ENCODE peak calls at places on chromosomes 13 and 19, in ten cellular contexts. One of them, this sample, is unnamed. For H3K4me1, the result is how much of the 10 kb centered on the place peaks cover.

GRCh38 chr19:52270266-52270885 is 989 bp downstream of the ZNF766 start:
- DNase-seq in Panc1: no peak
- DNase-seq in SK-N-SH: peak
- DNase-seq in sigmoid colon: no peak
- DNase-seq in endothelial cell of umbilical vein: no peak
- DNase-seq in GM12878: no peak
- DNase-seq in breast epithelium: no peak
- DNase-seq in H1: no peak
- DNase-seq in K562: peak
- DNase-seq in transverse colon: peak
- DNase-seq in this sample: no peak

GRCh38 chr13:101417043-101417406 is 717 bp upstream of the NALCN start:
- DNase-seq in K562: no peak
- DNase-seq in H1: no peak
- DNase-seq in breast epithelium: no peak
- DNase-seq in sigmoid colon: no peak
- DNase-seq in GM12878: no peak
- DNase-seq in Panc1: no peak
- DNase-seq in transverse colon: no peak
- DNase-seq in SK-N-SH: peak
- DNase-seq in endothelial cell of umbilical vein: no peak
- DNase-seq in this sample: no peak

GRCh38 chr13:72530471-72530870 is 197.0 kb downstream of the MZT1 start:
- DNase-seq in endothelial cell of umbilical vein: no peak
- DNase-seq in sigmoid colon: no peak
- DNase-seq in H1: no peak
- DNase-seq in breast epithelium: no peak
- DNase-seq in SK-N-SH: no peak
- DNase-seq in GM12878: no peak
- DNase-seq in Panc1: no peak
- DNase-seq in K562: no peak
- DNase-seq in transverse colon: no peak
- DNase-seq in this sample: no peak

GRCh38 chr19:27971869-27972268 is 1241.1 kb downstream of the UQCRFS1 start:
- DNase-seq in GM12878: no peak
- DNase-seq in sigmoid colon: no peak
- DNase-seq in SK-N-SH: no peak
- DNase-seq in Panc1: no peak
- DNase-seq in K562: no peak
- DNase-seq in H1: no peak
- DNase-seq in endothelial cell of umbilical vein: no peak
- DNase-seq in breast epithelium: no peak
- DNase-seq in transverse colon: no peak
- DNase-seq in this sample: no peak

GRCh38 chr13:50682966-50683365 is 160.5 kb downstream of the DLEU7 start:
- DNase-seq in GM12878: no peak
- DNase-seq in SK-N-SH: no peak
- DNase-seq in transverse colon: no peak
- DNase-seq in Panc1: no peak
- DNase-seq in H1: no peak
- DNase-seq in endothelial cell of umbilical vein: no peak
- DNase-seq in K562: no peak
- DNase-seq in sigmoid colon: no peak
- DNase-seq in breast epithelium: no peak
- DNase-seq in this sample: no peak

GRCh38 chr19:48798937-48799336 is 11.9 kb downstream of the BCAT2 start:
- DNase-seq in SK-N-SH: peak
- DNase-seq in GM12878: peak
- DNase-seq in Panc1: no peak
- DNase-seq in sigmoid colon: no peak
- DNase-seq in K562: no peak
- DNase-seq in transverse colon: no peak
- DNase-seq in endothelial cell of umbilical vein: peak
- DNase-seq in breast epithelium: no peak
- DNase-seq in H1: peak
- DNase-seq in this sample: no peak

GRCh38 chr19:13103961-13104847 is 1.5 kb upstream of the LYL1 start:
- DNase-seq in endothelial cell of umbilical vein: peak
- DNase-seq in breast epithelium: no peak
- DNase-seq in H1: no peak
- DNase-seq in sigmoid colon: peak
- DNase-seq in SK-N-SH: peak
- DNase-seq in K562: peak
- DNase-seq in GM12878: no peak
- DNase-seq in Panc1: no peak
- DNase-seq in transverse colon: peak
- DNase-seq in this sample: peak

GRCh38 chr13:43240278-43240677 is 216.9 kb downstream of the DNAJC15 start:
- DNase-seq in K562: no peak
- DNase-seq in GM12878: peak
- DNase-seq in breast epithelium: no peak
- DNase-seq in endothelial cell of umbilical vein: no peak
- DNase-seq in Panc1: no peak
- DNase-seq in SK-N-SH: no peak
- DNase-seq in sigmoid colon: no peak
- DNase-seq in H1: no peak
- DNase-seq in transverse colon: no peak
- DNase-seq in this sample: no peak

GRCh38 chr13:31350560-31350959 is 150.8 kb downstream of the B3GLCT start:
- DNase-seq in endothelial cell of umbilical vein: no peak
- DNase-seq in SK-N-SH: no peak
- DNase-seq in transverse colon: no peak
- DNase-seq in Panc1: no peak
- DNase-seq in GM12878: no peak
- DNase-seq in H1: no peak
- DNase-seq in breast epithelium: no peak
- DNase-seq in sigmoid colon: no peak
- DNase-seq in K562: no peak
- DNase-seq in this sample: no peak

GRCh38 chr13:31352467-31352866 is 152.7 kb downstream of the B3GLCT start:
- DNase-seq in sigmoid colon: no peak
- DNase-seq in breast epithelium: no peak
- DNase-seq in endothelial cell of umbilical vein: no peak
- DNase-seq in H1: no peak
- DNase-seq in Panc1: no peak
- DNase-seq in GM12878: no peak
- DNase-seq in transverse colon: no peak
- DNase-seq in K562: no peak
- DNase-seq in SK-N-SH: no peak
- DNase-seq in this sample: no peak

GRCh38 chr13:31349156-31349555 is 149.4 kb downstream of the B3GLCT start:
- DNase-seq in H1: no peak
- DNase-seq in GM12878: no peak
- DNase-seq in Panc1: no peak
- DNase-seq in sigmoid colon: no peak
- DNase-seq in breast epithelium: no peak
- DNase-seq in transverse colon: no peak
- DNase-seq in endothelial cell of umbilical vein: no peak
- DNase-seq in K562: no peak
- DNase-seq in SK-N-SH: no peak
- DNase-seq in this sample: no peak

GRCh38 chr13:31355001-31355400 is 155.2 kb downstream of the B3GLCT start:
- DNase-seq in GM12878: no peak
- DNase-seq in endothelial cell of umbilical vein: no peak
- DNase-seq in K562: no peak
- DNase-seq in transverse colon: no peak
- DNase-seq in H1: no peak
- DNase-seq in SK-N-SH: no peak
- DNase-seq in Panc1: no peak
- DNase-seq in breast epithelium: no peak
- DNase-seq in sigmoid colon: no peak
- DNase-seq in this sample: no peak

DNA sequence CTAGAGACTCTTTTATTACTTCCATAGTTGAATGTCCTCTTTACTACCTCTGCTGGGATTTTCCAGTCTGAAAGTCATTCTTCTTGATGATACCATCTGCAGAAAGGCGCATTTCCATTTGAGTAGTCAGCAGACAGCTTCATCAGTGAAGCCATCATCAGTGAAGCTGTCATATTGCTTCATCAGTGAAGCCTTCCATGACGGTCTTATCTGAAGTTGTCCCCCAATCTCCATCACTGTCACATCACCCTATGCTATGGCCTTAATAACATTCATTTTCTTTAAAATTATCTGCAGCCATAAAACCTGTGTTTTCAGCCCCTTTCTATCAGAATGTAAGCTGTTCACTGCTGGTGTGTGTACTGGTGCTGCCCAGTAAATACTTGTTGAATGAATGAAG is 151.6 kb downstream of the B3GLCT start:
- DNase-seq in Panc1: no peak
- DNase-seq in endothelial cell of umbilical vein: no peak
- DNase-seq in sigmoid colon: no peak
- DNase-seq in SK-N-SH: no peak
- DNase-seq in H1: no peak
- DNase-seq in transverse colon: no peak
- DNase-seq in GM12878: no peak
- DNase-seq in breast epithelium: no peak
- DNase-seq in K562: no peak
- DNase-seq in this sample: no peak
- TF ChIP-seq POLR2AphosphoS5 in Panc1: no peak
- TF ChIP-seq POLR2AphosphoS5 in endothelial cell of umbilical vein: no peak
- TF ChIP-seq POLR2AphosphoS5 in sigmoid colon: no peak
- TF ChIP-seq POLR2AphosphoS5 in SK-N-SH: no peak
- TF ChIP-seq POLR2AphosphoS5 in H1: no peak
- TF ChIP-seq POLR2AphosphoS5 in transverse colon: no peak
- TF ChIP-seq POLR2AphosphoS5 in GM12878: no peak
- TF ChIP-seq POLR2AphosphoS5 in breast epithelium: no peak
- TF ChIP-seq POLR2AphosphoS5 in K562: no peak
- TF ChIP-seq POLR2AphosphoS5 in this sample: no peak

DNA sequence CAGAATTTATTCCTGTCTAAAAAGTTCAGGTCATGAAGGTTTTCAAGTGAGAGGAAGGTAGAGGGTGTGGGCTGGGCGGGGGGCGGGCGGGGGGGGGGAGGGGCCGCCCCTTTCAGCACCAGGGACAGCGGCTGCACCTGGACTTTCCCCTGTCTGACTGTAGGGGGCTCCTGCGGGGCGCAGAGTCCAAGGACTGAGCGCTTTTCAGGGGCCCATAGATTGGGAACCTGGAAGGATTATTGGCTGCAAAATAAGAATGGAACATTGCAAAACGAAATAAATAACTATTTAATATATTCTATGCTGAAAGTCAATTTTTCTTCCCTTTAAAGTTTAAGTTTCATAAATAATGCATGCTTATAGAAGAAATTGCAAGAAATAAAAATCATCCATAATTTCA is 8.9 kb upstream of the CYP4F3 start:
- DNase-seq in SK-N-SH: peak
- DNase-seq in transverse colon: peak
- DNase-seq in endothelial cell of umbilical vein: no peak
- DNase-seq in H1: no peak
- DNase-seq in breast epithelium: no peak
- DNase-seq in K562: peak
- DNase-seq in GM12878: peak
- DNase-seq in Panc1: no peak
- DNase-seq in sigmoid colon: no peak
- DNase-seq in this sample: no peak
- H3K4me1 ChIP-seq in SK-N-SH: under half
- H3K4me1 ChIP-seq in transverse colon: under half
- H3K4me1 ChIP-seq in endothelial cell of umbilical vein: under half
- H3K4me1 ChIP-seq in H1: under half
- H3K4me1 ChIP-seq in breast epithelium: under half
- H3K4me1 ChIP-seq in K562: under half
- H3K4me1 ChIP-seq in GM12878: under half
- H3K4me1 ChIP-seq in Panc1: under half
- H3K4me1 ChIP-seq in sigmoid colon: under half
- H3K4me1 ChIP-seq in this sample: under half

DNA sequence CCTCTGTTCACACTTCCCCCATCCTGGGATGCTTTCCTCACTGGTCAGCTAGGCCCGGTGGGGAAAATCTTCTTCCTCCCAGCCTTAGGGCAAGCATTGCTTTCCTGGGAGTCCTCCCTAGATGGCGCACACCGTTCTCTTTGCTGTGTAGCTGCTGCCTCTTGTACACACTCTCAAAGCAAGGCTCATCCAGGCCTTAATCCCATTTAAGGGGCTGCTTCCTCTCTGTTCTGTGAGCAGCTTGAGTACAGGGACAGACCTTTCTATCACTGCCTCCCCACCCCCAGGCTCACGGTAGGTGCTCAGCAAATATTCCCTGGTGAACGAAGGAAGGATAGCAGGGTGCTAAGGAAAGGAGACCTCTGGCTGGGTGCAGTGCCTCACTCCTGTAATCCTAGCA is 11.0 kb downstream of the SLC7A10 start:
- DNase-seq in K562: no peak
- DNase-seq in transverse colon: no peak
- DNase-seq in GM12878: no peak
- DNase-seq in breast epithelium: no peak
- DNase-seq in SK-N-SH: peak
- DNase-seq in endothelial cell of umbilical vein: no peak
- DNase-seq in Panc1: no peak
- DNase-seq in H1: no peak
- DNase-seq in sigmoid colon: no peak
- DNase-seq in this sample: no peak
- TF ChIP-seq CTCF in K562: peak
- TF ChIP-seq CTCF in transverse colon: peak
- TF ChIP-seq CTCF in GM12878: peak
- TF ChIP-seq CTCF in breast epithelium: no peak
- TF ChIP-seq CTCF in SK-N-SH: peak
- TF ChIP-seq CTCF in endothelial cell of umbilical vein: peak
- TF ChIP-seq CTCF in Panc1: no peak
- TF ChIP-seq CTCF in H1: peak
- TF ChIP-seq CTCF in sigmoid colon: no peak
- TF ChIP-seq CTCF in this sample: no peak

DNA sequence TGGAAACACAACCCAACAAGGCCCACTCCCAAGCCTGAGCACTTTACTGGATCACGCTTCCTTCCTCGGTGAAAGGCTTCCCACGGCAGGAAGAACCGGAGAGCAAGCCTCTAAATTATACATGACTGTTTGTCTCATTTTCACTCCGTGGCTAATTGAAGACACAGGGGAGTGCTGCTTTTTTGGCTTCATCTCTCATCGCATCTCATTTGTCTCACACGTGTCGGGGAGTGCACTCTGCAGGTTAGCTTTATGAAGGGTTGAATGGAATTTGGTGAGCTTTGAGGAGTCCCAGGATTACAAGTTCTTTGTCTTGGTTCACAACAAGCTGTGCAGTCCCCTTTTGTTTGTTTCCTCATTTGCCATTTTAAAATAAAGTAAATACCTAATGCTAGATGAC is 544.6 kb downstream of the GPC6 start:
- DNase-seq in endothelial cell of umbilical vein: no peak
- DNase-seq in SK-N-SH: no peak
- DNase-seq in breast epithelium: no peak
- DNase-seq in transverse colon: no peak
- DNase-seq in K562: no peak
- DNase-seq in sigmoid colon: no peak
- DNase-seq in H1: no peak
- DNase-seq in Panc1: no peak
- DNase-seq in GM12878: no peak
- DNase-seq in this sample: no peak
- TF ChIP-seq POLR2AphosphoS5 in endothelial cell of umbilical vein: no peak
- TF ChIP-seq POLR2AphosphoS5 in SK-N-SH: no peak
- TF ChIP-seq POLR2AphosphoS5 in breast epithelium: no peak
- TF ChIP-seq POLR2AphosphoS5 in transverse colon: no peak
- TF ChIP-seq POLR2AphosphoS5 in K562: no peak
- TF ChIP-seq POLR2AphosphoS5 in sigmoid colon: no peak
- TF ChIP-seq POLR2AphosphoS5 in H1: no peak
- TF ChIP-seq POLR2AphosphoS5 in Panc1: no peak
- TF ChIP-seq POLR2AphosphoS5 in GM12878: no peak
- TF ChIP-seq POLR2AphosphoS5 in this sample: no peak

This sample was measured in upper lobe of left lung.